ENCODE peak calls at places on chromosomes 7 and 10, in eight cellular contexts. One of them, this sample, is unnamed.

GRCh38 chr10:132669208-132669861 is 116.6 kb downstream of the NKX6-2 start:
- DNase-seq in small intestine: no peak
- DNase-seq in GM10248: no peak
- DNase-seq in CD8-positive, alpha-beta memory T cell: no peak
- DNase-seq in NCI-H1092 treated with DMSO at 0.1 percent for 48 hours: no peak
- DNase-seq in stomach: no peak
- DNase-seq in transverse colon: no peak
- DNase-seq in GM04503: no peak
- DNase-seq in this sample: no peak

GRCh38 chr10:49187950-49188761 is at the start of gene TMEM273:
- DNase-seq in small intestine: peak
- DNase-seq in transverse colon: peak
- DNase-seq in stomach: peak
- DNase-seq in GM04503: no peak
- DNase-seq in NCI-H1092 treated with DMSO at 0.1 percent for 48 hours: no peak
- DNase-seq in GM10248: peak
- DNase-seq in CD8-positive, alpha-beta memory T cell: no peak
- DNase-seq in this sample: no peak

GRCh38 chr7:45682358-45682735 is 108.2 kb downstream of the ADCY1 start:
- DNase-seq in stomach: peak
- DNase-seq in GM04503: no peak
- DNase-seq in small intestine: no peak
- DNase-seq in NCI-H1092 treated with DMSO at 0.1 percent for 48 hours: no peak
- DNase-seq in GM10248: no peak
- DNase-seq in CD8-positive, alpha-beta memory T cell: no peak
- DNase-seq in transverse colon: no peak
- DNase-seq in this sample: no peak

GRCh38 chr7:1697499-1698125 is 27.5 kb downstream of the ELFN1 start:
- DNase-seq in GM10248: no peak
- DNase-seq in NCI-H1092 treated with DMSO at 0.1 percent for 48 hours: no peak
- DNase-seq in GM04503: no peak
- DNase-seq in CD8-positive, alpha-beta memory T cell: no peak
- DNase-seq in stomach: no peak
- DNase-seq in small intestine: no peak
- DNase-seq in transverse colon: no peak
- DNase-seq in this sample: no peak

GRCh38 chr7:111029574-111030357 is 61.2 kb upstream of the LRRN3 start:
- DNase-seq in NCI-H1092 treated with DMSO at 0.1 percent for 48 hours: peak
- DNase-seq in GM10248: no peak
- DNase-seq in stomach: no peak
- DNase-seq in CD8-positive, alpha-beta memory T cell: no peak
- DNase-seq in transverse colon: peak
- DNase-seq in small intestine: peak
- DNase-seq in GM04503: no peak
- DNase-seq in this sample: no peak

GRCh38 chr7:80134536-80135305 is at the start of gene GNAI1:
- DNase-seq in stomach: peak
- DNase-seq in CD8-positive, alpha-beta memory T cell: no peak
- DNase-seq in GM04503: no peak
- DNase-seq in GM10248: peak
- DNase-seq in small intestine: peak
- DNase-seq in NCI-H1092 treated with DMSO at 0.1 percent for 48 hours: peak
- DNase-seq in transverse colon: peak
- DNase-seq in this sample: peak

GRCh38 chr10:78925800-78926319 is 142.9 kb upstream of the ZMIZ1 start:
- DNase-seq in transverse colon: no peak
- DNase-seq in NCI-H1092 treated with DMSO at 0.1 percent for 48 hours: no peak
- DNase-seq in stomach: no peak
- DNase-seq in CD8-positive, alpha-beta memory T cell: no peak
- DNase-seq in small intestine: peak
- DNase-seq in GM04503: peak
- DNase-seq in GM10248: no peak
- DNase-seq in this sample: no peak

GRCh38 chr7:32943654-32944030 is 13.6 kb upstream of the FKBP9 start:
- DNase-seq in small intestine: no peak
- DNase-seq in GM04503: no peak
- DNase-seq in NCI-H1092 treated with DMSO at 0.1 percent for 48 hours: no peak
- DNase-seq in stomach: no peak
- DNase-seq in CD8-positive, alpha-beta memory T cell: no peak
- DNase-seq in transverse colon: no peak
- DNase-seq in GM10248: no peak
- DNase-seq in this sample: no peak

GRCh38 chr7:6656413-6656812 is 19.3 kb downstream of the ZNF316 start:
- DNase-seq in GM04503: no peak
- DNase-seq in stomach: no peak
- DNase-seq in GM10248: no peak
- DNase-seq in CD8-positive, alpha-beta memory T cell: no peak
- DNase-seq in transverse colon: no peak
- DNase-seq in small intestine: no peak
- DNase-seq in NCI-H1092 treated with DMSO at 0.1 percent for 48 hours: no peak
- DNase-seq in this sample: no peak

This sample was measured in naive thymus-derived CD8-positive, alpha-beta T cell.